ENCODE peak calls at places on chromosomes 11 and 22, in four cellular contexts. P is activated CD4-positive, alpha-beta T cell treated with anti-CD3 and anti-CD28 coated beads, Interleukin-2, amount 50 U/mL, for 1 hour; E is KG1; V is stimulated activated CD4-positive, alpha-beta T cell treated with anti-CD3 and anti-CD28 coated beads, Interleukin-12 subunit alpha, Interleukin-12 subunit beta, amount 100 ng/mL, for 48 hours. J is an unnamed sample.

GRCh38 chr11:102437026-102437425 is 15.5 kb downstream of the TMEM123 start:
- DNase-seq in P (no peak), E (no peak), V (no peak), J (no peak)

GRCh38 chr22:31901388-31902137 is 42.8 kb upstream of the YWHAH start:
- DNase-seq in P (no peak), E (no peak), V (no peak), J (no peak)

GRCh38 chr11:67463680-67464410 is 5.2 kb downstream of the TMEM134 start:
- DNase-seq in P (no peak), E (no peak), V (no peak), J (no peak)

GRCh38 chr11:61008971-61009370 is 37.5 kb downstream of the CD6 start:
- DNase-seq in P (no peak), E (no peak), V (no peak), J (no peak)

GRCh38 chr11:13303668-13304649 is 26.4 kb downstream of the BMAL1 start:
- DNase-seq in P (no peak), E (no peak), V (no peak), J (no peak)

GRCh38 chr11:77172666-77172982 is 44.6 kb downstream of the MYO7A start:
- DNase-seq in P (no peak), E (no peak), V (no peak), J (no peak)

GRCh38 chr11:33920838-33921613 is 29.1 kb upstream of the LMO2 start:
- DNase-seq in P (no peak), E (no peak), V (no peak), J (no peak)

GRCh38 chr11:32963721-32964120 is 52.0 kb upstream of the DEPDC7 start:
- DNase-seq in P (no peak), E (no peak), V (no peak), J (no peak)

J was measured in GM19239.